ENCODE peak calls at places on chromosome 13, in five cellular contexts. I, D, A, U and C are unnamed samples.

GRCh38 chr13:36082806-36083205 is 48.4 kb downstream of the DCLK1 start:
- DNase-seq in I (no peak), U (no peak), D (no peak), A (no peak), C (no peak)

GRCh38 chr13:100650321-100650720 is 24.3 kb downstream of the TMTC4 start:
- DNase-seq in D (peak), U (no peak), I (peak), A (no peak), C (no peak)

GRCh38 chr13:20121154-20121515 is 39.7 kb downstream of the GJA3 start:
- DNase-seq in D (no peak), A (no peak), I (no peak), U (no peak), C (no peak)

GRCh38 chr13:41613984-41614581 is 156.7 kb downstream of the RGCC start:
- DNase-seq in I (no peak), A (peak), D (no peak), U (no peak), C (no peak)

GRCh38 chr13:107753286-107753685 is 462.1 kb downstream of the LIG4 start:
- DNase-seq in I (no peak), A (no peak), D (no peak), U (no peak), C (no peak)

GRCh38 chr13:113638173-113638746 is 19.7 kb downstream of the ATP4B start:
- DNase-seq in U (no peak), D (no peak), I (no peak), A (no peak), C (no peak)

GRCh38 chr13:90070362-90070761 is 1277.1 kb upstream of the MIR17HG start:
- DNase-seq in A (no peak), I (no peak), D (no peak), U (no peak), C (no peak)

GRCh38 chr13:28478127-28478526 is 16.8 kb downstream of the FLT1 start:
- DNase-seq in U (no peak), A (no peak), D (no peak), I (no peak), C (no peak)

GRCh38 chr13:28429096-28429495 is 65.8 kb downstream of the FLT1 start:
- DNase-seq in U (no peak), A (no peak), D (no peak), I (no peak), C (no peak)

GRCh38 chr13:24861617-24862362 is 97.8 kb downstream of the RNF17 start:
- DNase-seq in A (no peak), U (no peak), D (no peak), I (no peak), C (no peak)

GRCh38 chr13:99041788-99042187 is 63.9 kb upstream of the DOCK9 start:
- DNase-seq in I (no peak), A (no peak), D (no peak), U (no peak), C (no peak)

GRCh38 chr13:107239213-107239612 is 671.3 kb upstream of the ARGLU1 start:
- DNase-seq in U (no peak), I (no peak), D (no peak), A (no peak), C (no peak)

GRCh38 chr13:111484129-111484925 is 163.9 kb downstream of the TEX29 start:
- DNase-seq in D (no peak), I (peak), A (peak), U (no peak), C (no peak)

GRCh38 chr13:40206241-40207109 is 460.0 kb downstream of the FOXO1 start:
- DNase-seq in U (no peak), A (no peak), D (no peak), I (no peak), C (no peak)

GRCh38 chr13:101511766-101512165 is 59.3 kb downstream of the ITGBL1 start:
- DNase-seq in A (no peak), I (no peak), U (no peak), D (no peak), C (no peak)

GRCh38 chr13:60689076-60689475 is 292.1 kb downstream of the TDRD3 start:
- DNase-seq in A (no peak), U (no peak), I (no peak), D (no peak), C (no peak)

GRCh38 chr13:45412274-45413049 is 5.7 kb downstream of the SLC25A30 start:
- DNase-seq in A (no peak), I (no peak), D (no peak), U (no peak), C (no peak)

GRCh38 chr13:43767351-43767901 is 19.3 kb downstream of the ENOX1 start:
- DNase-seq in U (no peak), D (no peak), A (peak), I (no peak), C (no peak)

GRCh38 chr13:111429064-111429558 is 108.7 kb downstream of the TEX29 start:
- DNase-seq in A (peak), U (peak), I (peak), D (no peak), C (peak)

GRCh38 chr13:108663710-108664109 is 34.3 kb downstream of the MYO16 start:
- DNase-seq in D (no peak), A (no peak), U (no peak), I (no peak), C (no peak)

GRCh38 chr13:107743100-107743499 is 472.2 kb downstream of the LIG4 start:
- DNase-seq in D (no peak), U (no peak), I (no peak), A (no peak), C (no peak)

GRCh38 chr13:44746690-44747089 is 170.6 kb upstream of the TSC22D1 start:
- DNase-seq in D (no peak), U (no peak), I (no peak), A (no peak), C (no peak)

GRCh38 chr13:51397262-51397933 is 55.4 kb downstream of the INTS6 start:
- DNase-seq in A (no peak), U (peak), I (no peak), D (no peak), C (peak)

GRCh38 chr13:37403776-37404497 is 194.6 kb downstream of the POSTN start:
- DNase-seq in I (no peak), A (no peak), D (no peak), U (no peak), C (peak)

GRCh38 chr13:93730780-93731179 is 504.2 kb downstream of the GPC6 start:
- DNase-seq in U (no peak), A (no peak), D (no peak), I (no peak), C (no peak)

GRCh38 chr13:49132479-49133002 is 87.6 kb upstream of the MLNR start:
- DNase-seq in D (no peak), U (no peak), A (no peak), I (no peak), C (no peak)

GRCh38 chr13:44837250-44837649 is 152.0 kb downstream of the NUFIP1 start:
- DNase-seq in I (no peak), D (no peak), U (no peak), A (no peak), C (no peak)

GRCh38 chr13:44759723-44760360 is 183.7 kb upstream of the TSC22D1 start:
- DNase-seq in D (no peak), I (peak), A (no peak), U (peak), C (peak)

GRCh38 chr13:27977476-27978300 is 8.6 kb upstream of the CDX2 start:
- DNase-seq in U (no peak), A (no peak), D (no peak), I (no peak), C (no peak)

GRCh38 chr13:112879283-112879833 is 89.7 kb upstream of the MCF2L start:
- DNase-seq in D (no peak), I (no peak), U (no peak), A (no peak), C (no peak)